ENCODE peak calls at places on chromosomes 13 and 19, in five cellular contexts. K is cardiac muscle cell, W is pancreas, Q is astrocyte, E is psoas muscle. U is an unnamed sample.

GRCh38 chr13:35917942-35918645 is 213.1 kb downstream of the DCLK1 start:
- DNase-seq in Q (peak; percentile 36), K (no peak), E (no peak), W (no peak), U (no peak)

GRCh38 chr13:23609414-23610186 is 39.4 kb downstream of the TNFRSF19 start:
- DNase-seq in E (no peak), Q (peak; percentile 69), K (no peak), W (no peak), U (peak; percentile 33)

GRCh38 chr13:105177265-105177900 is 1358.1 kb downstream of the EFNB2 start:
- DNase-seq in K (no peak), E (no peak), W (no peak), Q (no peak), U (no peak)

GRCh38 chr13:57682128-57682716 is 50.7 kb downstream of the PCDH17 start:
- DNase-seq in W (no peak), Q (no peak), E (no peak), K (no peak), U (no peak)

GRCh38 chr13:36313047-36313969 is 15.7 kb upstream of the CCDC169 start:
- DNase-seq in K (no peak), W (no peak), Q (no peak), E (no peak), U (no peak)

GRCh38 chr19:37348060-37348459 is 22.8 kb upstream of the ZNF527 start:
- DNase-seq in K (no peak), Q (no peak), E (no peak), W (no peak), U (no peak)

GRCh38 chr19:27672309-27673047 is 1540.5 kb downstream of the UQCRFS1 start:
- DNase-seq in K (no peak), W (no peak), E (no peak), Q (no peak), U (no peak)

GRCh38 chr19:51467864-51468544 is 9.8 kb upstream of the SIGLEC8 start:
- DNase-seq in Q (no peak), W (no peak), E (no peak), K (no peak), U (no peak)

GRCh38 chr13:45925151-45925550 is 73.6 kb upstream of the SIAH3 start:
- DNase-seq in E (no peak), W (no peak), K (no peak), Q (no peak), U (no peak)

GRCh38 chr13:74210693-74211393 is 76.6 kb upstream of the KLF12 start:
- DNase-seq in K (peak; percentile 35), W (no peak), Q (peak; percentile 97), E (no peak), U (no peak)

GRCh38 chr13:70171151-70171550 is 62.9 kb upstream of the KLHL1 start:
- DNase-seq in Q (no peak), E (no peak), W (no peak), K (no peak), U (no peak)

GRCh38 chr13:45678282-45678681 is 23.8 kb upstream of the CBY2 start:
- DNase-seq in E (no peak), Q (no peak), K (no peak), W (no peak), U (no peak)

GRCh38 chr13:89982406-89983085 is 1364.9 kb upstream of the MIR17HG start:
- DNase-seq in E (no peak), K (no peak), W (no peak), Q (peak; percentile 46), U (no peak)

GRCh38 chr13:39776439-39776838 is 121.0 kb downstream of the COG6 start:
- DNase-seq in E (no peak), K (no peak), W (no peak), Q (peak; percentile 96), U (no peak)

GRCh38 chr19:20423381-20424207 is 142.0 kb downstream of the ZNF737 start:
- DNase-seq in K (peak; percentile 60), E (peak; percentile 47), W (peak; percentile 71), Q (peak; percentile 59), U (peak; percentile 26)

DNA sequence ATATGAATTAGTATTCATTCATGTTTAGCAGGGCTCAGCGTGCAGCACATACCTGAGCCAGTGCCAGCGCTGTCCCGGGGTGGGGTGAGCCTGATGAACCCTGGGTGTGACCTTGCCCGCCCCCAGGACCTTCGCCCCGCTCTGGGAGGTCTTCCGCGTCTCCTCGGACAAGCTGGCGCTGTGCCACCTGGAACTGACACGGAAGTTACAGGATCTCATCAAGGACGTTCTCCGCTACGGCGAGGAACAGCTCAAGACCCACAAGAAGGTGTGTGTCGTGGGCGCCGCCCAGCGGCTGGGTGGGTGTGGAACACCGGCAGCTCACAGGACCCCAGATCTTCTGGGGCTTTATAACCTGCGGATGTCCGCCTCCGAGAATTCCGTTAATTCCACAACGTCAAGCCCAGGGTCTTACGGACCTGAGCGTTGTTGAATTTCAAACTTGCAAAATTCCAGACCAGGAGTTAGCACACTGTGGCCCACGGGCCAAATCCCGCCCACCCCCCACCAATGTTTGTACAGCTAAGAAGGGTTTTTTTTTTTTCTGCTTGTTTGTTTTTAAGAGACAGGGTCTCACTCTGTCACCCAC is 15.4 kb downstream of the FCHO1 start:
- DNase-seq in E (peak; percentile 78), W (peak; percentile 71), Q (peak; percentile 52), K (peak; percentile 88), U (peak; percentile 77)
- H3K4me3 ChIP-seq in E (no peak overlapping the region), W (no peak overlapping the region), Q (no peak overlapping the region), K (no peak overlapping the region), U (no peak overlapping the region)

DNA sequence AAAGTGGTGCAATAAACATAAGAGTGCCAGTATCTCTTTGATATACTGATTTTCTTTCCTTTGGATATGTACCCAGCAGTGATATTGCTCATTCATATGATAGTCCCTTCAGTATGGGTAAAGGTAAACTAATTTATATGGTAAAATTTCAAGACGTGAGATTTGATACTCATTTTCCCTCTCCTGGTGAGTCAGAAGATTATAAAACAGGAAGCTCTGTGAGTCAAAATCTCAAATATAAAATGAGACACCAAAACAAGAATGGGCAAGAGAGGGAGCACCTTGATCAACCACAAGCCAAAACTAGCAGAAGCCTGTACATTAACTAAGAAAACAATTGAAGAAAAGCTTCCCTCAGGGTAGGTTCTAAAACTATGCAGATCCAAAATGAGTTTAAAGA is 216.3 kb downstream of the SLITRK6 start:
- DNase-seq in E (no peak), K (no peak), Q (no peak), W (no peak), U (no peak)
- H3K27ac ChIP-seq in E (no peak overlapping the region), K (no peak overlapping the region), Q (no peak overlapping the region), W (no peak overlapping the region), U (no peak overlapping the region)

GRCh38 chr19:45952691-45953505 is 20.8 kb downstream of the NOVA2 start:
- DNase-seq in E (peak; percentile 47), Q (peak; percentile 10), K (peak; percentile 92), W (peak; percentile 34), U (no peak)
- H3K4me3 ChIP-seq in E (peak overlapping the region; percentile 22), Q (no peak overlapping the region), K (peak overlapping the region; percentile 18), W (peak overlapping the region; percentile 0), U (peak overlapping the region; percentile 13)

GRCh38 chr13:95679722-95680121 is 2.8 kb downstream of the DNAJC3 start:
- DNase-seq in W (no peak), E (no peak), K (no peak), Q (no peak), U (no peak)
- H3K27ac ChIP-seq in W (no peak overlapping the region), E (no peak overlapping the region), K (no peak overlapping the region), Q (no peak overlapping the region), U (no peak overlapping the region)

GRCh38 chr19:48490980-48491792 is 20.4 kb downstream of the LMTK3 start:
- DNase-seq in Q (no peak), K (peak; percentile 65), W (peak; percentile 62), E (no peak), U (no peak)
- H3K4me3 ChIP-seq in Q (no peak overlapping the region), K (peak overlapping the region; percentile 8), W (no peak overlapping the region), E (no peak overlapping the region), U (no peak overlapping the region)

DNA sequence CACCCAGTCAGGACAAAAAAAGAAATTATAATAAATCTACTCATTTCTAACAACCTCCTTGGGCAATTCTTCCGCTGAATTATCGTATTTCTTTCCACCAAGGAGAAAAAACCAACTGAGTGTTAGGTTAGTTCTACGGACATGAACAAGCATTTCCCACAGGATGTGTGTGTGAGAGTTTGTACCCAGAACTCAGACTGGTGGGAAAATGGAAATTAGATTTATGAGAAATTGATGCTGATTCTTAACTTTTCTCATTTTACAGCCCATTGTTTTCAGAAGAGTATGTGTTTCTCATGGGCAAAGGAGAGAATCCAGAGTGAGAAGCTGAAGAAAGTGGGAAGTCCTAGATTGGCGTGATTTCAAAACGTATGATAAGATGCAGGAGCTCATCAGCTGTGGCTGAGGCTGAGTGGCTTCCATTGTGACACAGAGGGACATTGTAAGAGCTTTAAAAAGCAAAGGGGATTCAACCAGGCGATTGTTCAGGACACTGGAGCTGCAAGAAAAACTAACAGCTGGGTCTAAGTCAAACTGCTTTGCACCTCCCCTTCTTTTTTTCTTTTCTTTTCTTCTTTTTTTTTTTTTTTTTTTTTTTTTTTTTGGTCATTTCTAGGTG is 184.8 kb upstream of the ARGLU1 start:
- DNase-seq in K (peak; percentile 28), E (no peak), Q (no peak), W (no peak), U (no peak)
- H3K27ac ChIP-seq in K (no peak overlapping the region), E (no peak overlapping the region), Q (no peak overlapping the region), W (no peak overlapping the region), U (peak overlapping the region; percentile 36)

GRCh38 chr13:21088534-21088933 is 27.1 kb upstream of the LATS2 start:
- DNase-seq in W (no peak), E (no peak), K (no peak), Q (no peak), U (no peak)
- H3K4me3 ChIP-seq in W (no peak overlapping the region), E (no peak overlapping the region), K (no peak overlapping the region), Q (no peak overlapping the region), U (no peak overlapping the region)

GRCh38 chr19:3366104-3366760 is at the start of gene NFIC:
- DNase-seq in Q (peak; percentile 74), W (peak; percentile 83), K (peak; percentile 60), E (peak; percentile 84), U (peak; percentile 83)
- H3K27ac ChIP-seq in Q (peak within 1 kb of the TSS; percentile 80), W (peak within 1 kb of the TSS; percentile 97), K (peak within 1 kb of the TSS; percentile 50), E (peak within 1 kb of the TSS; percentile 97), U (peak within 1 kb of the TSS; percentile 99)

DNA sequence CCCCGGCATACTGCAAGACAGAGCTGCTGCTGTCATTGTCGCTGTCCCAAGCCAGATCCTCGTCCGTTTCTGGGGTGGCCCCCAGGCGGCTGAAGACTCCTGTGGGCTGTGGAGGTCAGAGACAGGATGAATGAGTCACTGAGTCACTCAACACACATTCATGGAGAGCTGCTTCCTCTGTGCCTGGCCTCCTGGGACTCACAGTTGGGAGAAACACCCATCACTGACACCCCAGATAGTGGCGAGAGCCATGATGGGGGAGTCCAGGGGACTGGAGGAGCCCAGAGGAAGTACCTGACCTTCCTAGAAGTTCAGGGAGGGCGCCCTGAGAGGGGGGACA is 26.0 kb downstream of the C19orf47 start:
- DNase-seq in E (no peak), K (no peak), Q (no peak), W (no peak), U (no peak)
- H3K4me3 ChIP-seq in E (no peak overlapping the region), K (no peak overlapping the region), Q (no peak overlapping the region), W (no peak overlapping the region), U (no peak overlapping the region)

GRCh38 chr19:1825909-1826556 is 14.0 kb upstream of the ATP8B3 start:
- DNase-seq in K (peak; percentile 86), W (peak; percentile 65), E (peak; percentile 75), Q (peak; percentile 16), U (peak; percentile 64)

GRCh38 chr19:1824252-1824622 is 12.2 kb upstream of the ATP8B3 start:
- DNase-seq in E (no peak), Q (no peak), K (no peak), W (no peak), U (no peak)

GRCh38 chr19:1827566-1828278 is 15.6 kb upstream of the ATP8B3 start:
- DNase-seq in W (no peak), E (no peak), Q (no peak), K (no peak), U (no peak)

GRCh38 chr19:1828279-1829238 is 16.5 kb upstream of the ATP8B3 start:
- DNase-seq in E (no peak), K (no peak), W (no peak), Q (no peak), U (no peak)

GRCh38 chr19:1826557-1827521 is 14.8 kb upstream of the ATP8B3 start:
- DNase-seq in Q (no peak), K (no peak), E (no peak), W (no peak), U (no peak)
- H3K27ac ChIP-seq in Q (no peak overlapping the region), K (peak overlapping the region; percentile 26), E (no peak overlapping the region), W (no peak overlapping the region), U (peak overlapping the region; percentile 30)

U was measured in tibial nerve.